ENCODE peak calls at places on chromosomes 3 and 15, in ten cellular contexts. U is foreskin fibroblast; P is AG08395; T is DMS153; I is activated CD4-positive, alpha-beta T cell treated with anti-CD3 and anti-CD28 coated beads, Interleukin-2, amount 50 U/mL, for 48 hours; G is caudate nucleus; A is posterior cingulate gyrus; D is D341Med; X is T-helper 9 cell; W is cardiac muscle cell. C is an unnamed sample.

GRCh38 chr15:63583027-63583426 is 14.2 kb upstream of the FBXL22 start:
- DNase-seq in U (peak), P (peak), T (no peak), I (no peak), G (no peak), A (no peak), D (no peak), X (no peak), W (no peak), C (no peak)

GRCh38 chr3:28698706-28699105 is 350.1 kb upstream of the AZI2 start:
- DNase-seq in U (no peak), P (no peak), T (no peak), I (no peak), G (no peak), A (no peak), D (no peak), X (no peak), W (no peak), C (no peak)

GRCh38 chr15:90571063-90571541 is 41.4 kb downstream of the CRTC3 start:
- DNase-seq in U (peak), P (peak), T (no peak), I (no peak), G (peak), A (peak), D (no peak), X (no peak), W (no peak), C (no peak)

GRCh38 chr3:36695769-36696137 is 68.6 kb downstream of the DCLK3 start:
- DNase-seq in U (peak), P (peak), T (no peak), I (no peak), G (no peak), A (no peak), D (no peak), X (no peak), W (no peak), C (no peak)

GRCh38 chr3:54691230-54691900 is 236.5 kb downstream of the LRTM1 start:
- DNase-seq in U (peak), P (no peak), T (no peak), I (no peak), G (no peak), A (no peak), D (no peak), X (no peak), W (no peak), C (no peak)

GRCh38 chr3:183385698-183386590 is 42.5 kb downstream of the MCF2L2 start:
- DNase-seq in U (peak), P (peak), T (peak), I (peak), G (no peak), A (peak), D (peak), X (peak), W (peak), C (peak)

GRCh38 chr15:52651868-52652267 is 27.3 kb downstream of the ATOSA start:
- DNase-seq in U (peak), P (peak), T (peak), I (peak), G (peak), A (peak), D (peak), X (peak), W (peak), C (peak)

GRCh38 chr15:80404057-80404718 is at the start of gene ARNT2:
- DNase-seq in U (peak), P (peak), T (no peak), I (no peak), G (peak), A (peak), D (peak), X (no peak), W (peak), C (no peak)

GRCh38 chr15:33524274-33524673 is 213.5 kb downstream of the RYR3 start:
- DNase-seq in U (no peak), P (no peak), T (no peak), I (no peak), G (no peak), A (no peak), D (no peak), X (no peak), W (no peak), C (no peak)

GRCh38 chr15:41620536-41621199 is 39.5 kb upstream of the MGA start:
- DNase-seq in U (no peak), P (no peak), T (no peak), I (no peak), G (no peak), A (no peak), D (no peak), X (peak), W (no peak), C (no peak)

GRCh38 chr15:31098953-31099740 is 2.4 kb downstream of the TRPM1 start:
- DNase-seq in U (peak), P (no peak), T (no peak), I (no peak), G (no peak), A (no peak), D (no peak), X (no peak), W (no peak), C (no peak)

GRCh38 chr15:68650901-68651709 is 72.3 kb downstream of the CORO2B start:
- DNase-seq in U (no peak), P (no peak), T (no peak), I (peak), G (no peak), A (no peak), D (peak), X (peak), W (peak), C (peak)

GRCh38 chr15:58077427-58077826 is 11.9 kb upstream of the ALDH1A2 start:
- DNase-seq in U (peak), P (no peak), T (peak), I (no peak), G (no peak), A (no peak), D (no peak), X (no peak), W (peak), C (no peak)

GRCh38 chr15:64600794-64601193 is 140.4 kb downstream of the ZNF609 start:
- DNase-seq in U (no peak), P (no peak), T (no peak), I (no peak), G (no peak), A (no peak), D (no peak), X (no peak), W (no peak), C (no peak)

GRCh38 chr3:110579841-110580550 is 491.6 kb upstream of the NECTIN3 start:
- DNase-seq in U (peak), P (peak), T (no peak), I (no peak), G (no peak), A (no peak), D (no peak), X (no peak), W (no peak), C (no peak)

GRCh38 chr3:194365526-194365925 is 4.0 kb downstream of the LRRC15 start:
- DNase-seq in U (no peak), P (no peak), T (no peak), I (no peak), G (no peak), A (no peak), D (no peak), X (no peak), W (no peak), C (no peak)

GRCh38 chr15:77069521-77070121 is 1.3 kb downstream of the TSPAN3 start:
- DNase-seq in U (no peak), P (no peak), T (no peak), I (no peak), G (no peak), A (no peak), D (no peak), X (no peak), W (peak), C (no peak)

GRCh38 chr3:134445631-134446030 is 40.2 kb downstream of the ANAPC13 start:
- DNase-seq in U (peak), P (no peak), T (no peak), I (no peak), G (no peak), A (no peak), D (no peak), X (no peak), W (no peak), C (no peak)

GRCh38 chr15:101019351-101019750 is 100.2 kb downstream of the LRRK1 start:
- DNase-seq in U (no peak), P (no peak), T (no peak), I (no peak), G (no peak), A (no peak), D (no peak), X (no peak), W (no peak), C (no peak)

GRCh38 chr3:71589132-71589531 is 5.6 kb upstream of the FOXP1 start:
- DNase-seq in U (no peak), P (no peak), T (peak), I (no peak), G (no peak), A (no peak), D (no peak), X (no peak), W (no peak), C (no peak)

GRCh38 chr3:170256597-170256996 is 34.4 kb downstream of the PRKCI start:
- DNase-seq in U (no peak), P (no peak), T (no peak), I (no peak), G (no peak), A (no peak), D (no peak), X (no peak), W (no peak), C (no peak)

GRCh38 chr3:103977417-103977816 is 1389.3 kb upstream of the ALCAM start:
- DNase-seq in U (no peak), P (no peak), T (no peak), I (no peak), G (no peak), A (no peak), D (no peak), X (no peak), W (no peak), C (no peak)

GRCh38 chr15:58467121-58467721 is 35.4 kb downstream of the LIPC start:
- DNase-seq in U (no peak), P (no peak), T (peak), I (no peak), G (no peak), A (no peak), D (no peak), X (no peak), W (no peak), C (no peak)

GRCh38 chr15:66120422-66120821 is 133.1 kb downstream of the MEGF11 start:
- DNase-seq in U (no peak), P (no peak), T (no peak), I (no peak), G (no peak), A (no peak), D (no peak), X (no peak), W (no peak), C (no peak)

GRCh38 chr15:60585743-60586708 is 107.1 kb upstream of the ICE2 start:
- DNase-seq in U (peak), P (peak), T (peak), I (peak), G (peak), A (peak), D (peak), X (no peak), W (peak), C (peak)

GRCh38 chr15:94470492-94470891 is 239.1 kb downstream of the MCTP2 start:
- DNase-seq in U (no peak), P (no peak), T (no peak), I (no peak), G (no peak), A (no peak), D (no peak), X (no peak), W (no peak), C (no peak)

GRCh38 chr3:50160561-50160983 is 5.4 kb downstream of the SEMA3F start:
- DNase-seq in U (no peak), P (no peak), T (no peak), I (no peak), G (no peak), A (no peak), D (peak), X (no peak), W (peak), C (no peak)

GRCh38 chr3:196942915-196943277 is 568 bp upstream of the NCBP2 start:
- DNase-seq in U (peak), P (peak), T (no peak), I (no peak), G (no peak), A (peak), D (no peak), X (no peak), W (peak), C (peak)

GRCh38 chr15:52144656-52145055 is 32.1 kb upstream of the BCL2L10 start:
- DNase-seq in U (peak), P (peak), T (no peak), I (no peak), G (no peak), A (no peak), D (no peak), X (no peak), W (no peak), C (no peak)